ENCODE peak calls at places on chromosomes 6 and 20, in seven cellular contexts. U, R, A, J, D, C and M are unnamed samples.
A peak's percentile ranks its signal among the peaks of the same experiment; 100 is the strongest.

GRCh38 chr6:40634429-40634828 is 47.3 kb upstream of the LRFN2 start:
- DNase-seq in A (no peak), C (no peak), R (no peak), U (no peak), J (no peak), D (no peak), M (no peak)

GRCh38 chr20:55057779-55058415 is 582.5 kb downstream of the DOK5 start:
- DNase-seq in C (no peak), D (no peak), U (no peak), R (no peak), J (no peak), A (no peak), M (peak; percentile 27)

GRCh38 chr6:117072134-117072533 is 193.2 kb upstream of the VGLL2 start:
- DNase-seq in C (no peak), J (no peak), R (no peak), D (peak; percentile 75), U (no peak), A (no peak), M (peak; percentile 57)

GRCh38 chr20:23255658-23256385 is 94.8 kb upstream of the NXT1 start:
- DNase-seq in J (no peak), A (peak; percentile 39), R (no peak), U (no peak), C (peak; percentile 32), D (no peak), M (no peak)

GRCh38 chr6:127812985-127813681 is 87.7 kb downstream of the THEMIS start:
- DNase-seq in C (no peak), R (no peak), A (no peak), U (no peak), J (no peak), D (no peak), M (no peak)

GRCh38 chr6:137705166-137706064 is 161.6 kb upstream of the TNFAIP3 start:
- DNase-seq in J (peak; percentile 65), D (peak; percentile 68), R (no peak), C (peak; percentile 51), A (peak; percentile 82), U (peak; percentile 87), M (peak; percentile 66)

GRCh38 chr6:107495196-107495643 is 5.3 kb downstream of the SOBP start:
- DNase-seq in A (peak; percentile 17), C (no peak), D (no peak), U (peak; percentile 25), J (no peak), R (no peak), M (no peak)

GRCh38 chr20:53917145-53918009 is 153.0 kb downstream of the BCAS1 start:
- DNase-seq in A (peak; percentile 72), J (no peak), D (no peak), R (no peak), C (no peak), U (peak; percentile 75), M (peak; percentile 46)

GRCh38 chr20:54044156-54044555 is 26.2 kb downstream of the BCAS1 start:
- DNase-seq in J (no peak), U (peak; percentile 81), A (peak; percentile 83), C (no peak), R (no peak), D (peak; percentile 49), M (peak; percentile 76)

GRCh38 chr6:136952714-136953260 is 30.7 kb downstream of the SLC35D3 start:
- DNase-seq in J (no peak), D (no peak), R (no peak), A (no peak), C (no peak), U (no peak), M (no peak)

GRCh38 chr6:139126255-139126654 is 8.6 kb upstream of the HECA start:
- DNase-seq in C (no peak), J (no peak), A (peak; percentile 75), R (no peak), U (peak; percentile 92), D (peak; percentile 85), M (peak; percentile 39)

GRCh38 chr20:24966317-24967012 is 17.4 kb downstream of the CST7 start:
- DNase-seq in A (no peak), U (no peak), J (no peak), R (no peak), C (no peak), D (no peak), M (no peak)

GRCh38 chr6:44002071-44002590 is 125.1 kb downstream of the MRPL14 start:
- DNase-seq in C (peak; percentile 92), D (no peak), R (no peak), U (no peak), J (no peak), A (peak; percentile 48), M (no peak)

GRCh38 chr20:37469531-37469930 is 51.5 kb upstream of the NNAT start:
- DNase-seq in U (no peak), C (no peak), A (no peak), D (no peak), R (no peak), J (no peak), M (no peak)

GRCh38 chr20:7667194-7667593 is 273.1 kb downstream of the HAO1 start:
- DNase-seq in R (no peak), A (no peak), C (no peak), D (peak; percentile 8), J (no peak), U (no peak), M (peak; percentile 77)

GRCh38 chr20:3551681-3552434 is 81.0 kb downstream of the ATRN start:
- DNase-seq in A (no peak), R (no peak), U (no peak), C (no peak), J (no peak), D (no peak), M (no peak)